ENCODE peak calls at places on chromosomes 6 and 20, in four cellular contexts. K is K562, F is GM12878, R is HL-60. O is an unnamed sample.

GRCh38 chr6:140281794-140282193 is 907.3 kb upstream of the CITED2 start:
- DNase-seq in F (no peak), K (no peak), R (no peak), O (no peak)

GRCh38 chr6:122717350-122717749 is 62.2 kb upstream of the FABP7 start:
- DNase-seq in R (peak), F (no peak), K (no peak), O (no peak)

GRCh38 chr6:29005183-29005885 is at the start of gene ZNF311:
- DNase-seq in R (peak), K (peak), F (no peak), O (no peak)

GRCh38 chr6:36986704-36987047 is 680 bp upstream of the MTCH1 start:
- DNase-seq in F (no peak), R (no peak), K (peak), O (no peak)

GRCh38 chr6:116229287-116229913 is 24.5 kb downstream of the TSPYL4 start:
- DNase-seq in F (no peak), K (peak), R (no peak), O (no peak)

GRCh38 chr20:1364106-1364505 is 28.7 kb downstream of the FKBP1A start:
- DNase-seq in R (no peak), K (no peak), F (no peak), O (no peak)

GRCh38 chr20:8385247-8385646 is 253.2 kb downstream of the PLCB1 start:
- DNase-seq in R (no peak), K (no peak), F (no peak), O (no peak)

GRCh38 chr6:13615802-13616140 is 636 bp downstream of the NOL7 start:
- DNase-seq in F (no peak), R (peak), K (peak), O (no peak)

GRCh38 chr20:61168605-61169004 is 83.5 kb upstream of the CDH4 start:
- DNase-seq in F (no peak), R (no peak), K (no peak), O (no peak)

GRCh38 chr6:35363293-35363750 is 21.0 kb downstream of the PPARD start:
- DNase-seq in F (no peak), K (peak), R (no peak), O (no peak)

GRCh38 chr6:104286641-104287040 is 573.1 kb downstream of the HACE1 start:
- DNase-seq in F (no peak), R (no peak), K (no peak), O (no peak)

DNA sequence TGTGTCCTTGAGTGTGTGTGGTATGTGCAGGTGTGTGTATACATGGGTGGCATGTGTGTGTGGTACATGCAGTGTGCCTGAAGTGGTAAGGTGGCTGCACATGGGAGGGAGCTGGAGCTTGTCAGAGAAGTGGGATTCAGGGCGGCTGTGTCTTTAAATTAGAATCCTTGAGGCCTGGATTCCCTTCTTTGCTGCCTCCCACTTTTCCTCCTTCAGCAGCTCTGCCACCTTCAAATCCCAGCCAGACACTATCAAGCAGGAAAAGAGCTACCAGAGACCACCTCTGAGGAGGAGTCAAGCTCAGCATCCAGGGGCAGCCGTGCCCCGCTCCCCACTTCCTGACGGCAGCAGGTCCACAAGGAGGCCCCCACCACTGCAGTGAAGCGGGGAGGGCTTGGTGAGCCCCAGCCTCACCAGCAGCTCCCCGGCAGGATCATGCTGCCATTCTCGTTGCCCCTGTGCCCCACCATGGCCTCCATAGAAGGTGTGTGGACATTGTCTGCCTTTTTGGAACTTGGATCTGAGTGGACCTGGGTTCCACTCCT is 131.0 kb upstream of the MLN start:
- DNase-seq in K (no peak), F (no peak), R (no peak), O (no peak)
- TF ChIP-seq POLR2AphosphoS5 in K (no peak), F (no peak), R (no peak), O (no peak)

DNA sequence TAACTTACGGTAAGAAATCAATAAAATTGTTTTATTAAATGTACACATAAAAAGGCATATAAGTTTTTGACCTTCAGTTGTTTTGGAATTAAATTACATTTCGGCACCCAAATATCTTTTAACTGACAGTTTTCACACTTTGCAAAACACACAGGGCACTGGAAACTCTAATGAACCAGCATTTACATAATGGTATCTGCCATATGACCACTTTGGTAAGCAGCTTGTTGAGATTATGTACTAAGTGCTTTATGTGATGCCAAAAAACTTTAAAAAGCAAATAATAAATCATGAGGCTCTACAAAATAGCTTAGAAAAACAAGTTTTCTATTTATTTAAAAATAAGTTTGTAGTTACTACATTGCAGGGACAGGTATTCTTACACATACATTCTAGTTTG is 68.2 kb downstream of the IRAK1BP1 start:
- DNase-seq in F (no peak), K (no peak), R (no peak), O (no peak)
- TF ChIP-seq SPI1 in F (no peak), K (no peak), R (no peak), O (no peak)

GRCh38 chr20:21701171-21701876 is 4.1 kb upstream of the PAX1 start:
- DNase-seq in R (no peak), F (no peak), K (no peak), O (no peak)
- TF ChIP-seq POLR2AphosphoS5 in R (no peak), F (no peak), K (no peak), O (no peak)

GRCh38 chr6:62764841-62765240 is 446.4 kb upstream of the FKBP1C start:
- DNase-seq in K (no peak), R (no peak), F (no peak), O (no peak)
- TF ChIP-seq SPI1 in K (no peak), R (no peak), F (no peak), O (no peak)

GRCh38 chr6:15375638-15376290 is 129.9 kb downstream of the JARID2 start:
- DNase-seq in F (no peak), R (no peak), K (no peak), O (no peak)

GRCh38 chr6:15378864-15379263 is 133.0 kb downstream of the JARID2 start:
- DNase-seq in K (peak), F (no peak), R (no peak), O (no peak)

GRCh38 chr6:15375018-15375417 is 129.1 kb downstream of the JARID2 start:
- DNase-seq in R (no peak), K (no peak), F (no peak), O (no peak)

GRCh38 chr6:15378272-15378671 is 132.4 kb downstream of the JARID2 start:
- DNase-seq in K (no peak), F (no peak), R (no peak), O (no peak)

DNA sequence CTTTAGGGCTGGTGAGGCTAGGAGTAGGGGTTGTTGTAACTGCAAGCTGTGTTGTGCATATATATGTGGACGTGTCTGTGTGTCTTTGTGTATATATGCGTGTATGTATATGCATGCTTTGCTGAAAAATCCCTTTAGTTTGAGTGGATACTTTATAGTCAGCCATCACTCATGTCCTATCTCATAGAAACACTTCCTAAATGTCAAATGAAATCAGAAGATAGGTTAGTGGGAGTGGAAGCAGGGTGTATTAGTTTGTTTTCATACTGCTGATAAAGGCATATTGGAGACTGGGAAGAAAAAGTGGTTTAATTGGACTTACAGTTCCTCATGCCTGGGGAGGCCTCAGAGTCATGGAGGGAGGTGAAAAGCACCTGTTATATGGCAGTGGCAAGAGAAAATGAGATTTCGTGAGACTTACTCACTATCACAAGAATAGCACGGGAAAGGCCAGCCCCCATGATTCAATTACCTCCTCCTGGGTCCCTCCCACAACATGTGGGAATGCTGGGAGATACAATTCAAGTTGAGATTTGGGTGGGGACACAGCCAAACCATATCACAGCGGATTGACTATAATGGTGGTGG is 131.1 kb downstream of the JARID2 start:
- DNase-seq in F (no peak), R (no peak), K (no peak), O (no peak)
- TF ChIP-seq POLR2AphosphoS5 in F (no peak), R (no peak), K (no peak), O (no peak)

DNA sequence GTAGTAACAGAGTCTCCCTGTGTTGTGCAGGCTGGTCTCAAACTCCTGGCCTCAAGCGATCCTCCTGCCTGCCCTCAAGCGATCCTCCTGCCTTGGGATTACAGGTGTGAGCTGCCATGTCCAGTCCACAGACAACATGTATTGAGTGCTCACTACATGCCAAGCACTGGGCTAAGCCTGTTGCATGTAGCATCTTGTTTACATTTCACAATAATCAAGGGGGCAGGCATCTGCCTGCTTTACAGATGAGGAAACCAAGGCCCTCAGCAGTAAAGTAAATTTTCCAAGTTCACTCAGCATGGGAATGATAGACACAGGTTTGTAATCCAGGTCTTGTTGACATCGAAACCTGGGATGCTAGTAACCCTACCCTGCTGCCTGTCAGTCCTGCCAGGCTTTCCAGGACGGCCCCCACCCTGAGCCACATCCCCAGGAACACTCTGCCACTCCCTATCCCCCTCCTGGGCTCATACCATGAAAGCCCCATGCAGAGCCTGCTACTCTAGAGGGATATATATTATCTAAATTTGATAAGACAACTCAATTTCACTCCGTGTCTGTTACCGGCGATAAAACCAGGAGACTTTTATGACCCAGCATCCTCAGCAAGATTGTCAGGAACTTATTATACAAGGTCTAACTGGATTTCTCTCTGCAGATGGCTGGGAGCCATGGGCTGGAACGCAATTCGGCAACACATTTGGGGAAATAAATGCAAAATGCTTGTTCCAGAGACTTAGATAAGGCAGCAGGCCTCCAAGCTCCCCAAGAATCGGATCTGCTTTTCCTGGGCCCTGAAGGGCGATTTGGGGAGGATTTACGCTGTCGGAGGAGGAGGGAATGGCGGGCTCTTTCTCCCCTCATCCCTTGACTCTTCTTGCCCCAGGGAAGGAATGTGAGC is 30.4 kb downstream of the CD40 start:
- DNase-seq in F (no peak), K (no peak), R (no peak), O (no peak)
- TF ChIP-seq SPI1 in F (no peak), K (no peak), R (no peak), O (no peak)

DNA sequence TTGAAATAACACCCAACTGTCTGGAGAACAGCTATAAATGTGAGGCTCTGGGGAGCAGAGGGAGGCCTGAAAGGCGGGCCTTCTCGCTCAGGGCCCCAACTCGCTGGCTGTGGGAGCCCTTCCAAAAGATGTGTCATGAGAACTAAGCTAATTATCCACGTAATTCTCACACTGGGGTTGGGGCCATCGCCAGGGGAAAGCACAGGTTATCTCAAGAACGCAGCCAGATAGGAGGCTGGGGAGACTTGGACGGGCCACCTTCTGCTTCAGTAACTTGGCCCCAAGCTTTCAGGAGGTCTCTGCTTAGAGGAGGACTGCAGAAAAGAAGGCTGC is 1.6 kb downstream of the PXDC1 start:
- DNase-seq in F (no peak), R (no peak), K (peak), O (no peak)
- TF ChIP-seq POLR2AphosphoS5 in F (no peak), R (no peak), K (no peak), O (no peak)

GRCh38 chr6:107665386-107665785 is 158.7 kb downstream of the SCML4 start:
- DNase-seq in R (no peak), K (no peak), F (no peak), O (no peak)
- TF ChIP-seq SPI1 in R (no peak), K (no peak), F (no peak), O (no peak)